ENCODE peak calls at places on chromosomes 5 and 9, in seven cellular contexts. L, P, U, H, E, F and I are unnamed samples.

GRCh38 chr5:156934450-156935211 is 28.4 kb downstream of the TIMD4 start:
- DNase-seq in L (peak; percentile 5), P (peak; percentile 7), U (no peak), H (no peak), E (peak; percentile 4), F (no peak), I (no peak)

GRCh38 chr9:90142580-90142979 is 500.0 kb downstream of the DIRAS2 start:
- DNase-seq in L (peak; percentile 79), P (peak; percentile 21), U (peak; percentile 61), H (no peak), E (peak; percentile 25), F (no peak), I (no peak)

GRCh38 chr9:130445268-130445983 is 665 bp downstream of the ASS1 start:
- DNase-seq in L (peak; percentile 79), P (no peak), U (peak; percentile 87), H (peak; percentile 61), E (peak; percentile 70), F (peak; percentile 86), I (peak; percentile 27)

GRCh38 chr9:124913378-124913777 is 27.5 kb downstream of the GOLGA1 start:
- DNase-seq in L (no peak), P (no peak), U (no peak), H (no peak), E (no peak), F (no peak), I (no peak)

GRCh38 chr5:91417219-91417618 is 34.1 kb upstream of the ARRDC3 start:
- DNase-seq in L (no peak), P (no peak), U (no peak), H (no peak), E (no peak), F (no peak), I (no peak)

GRCh38 chr9:91101598-91102168 is 260.0 kb downstream of the AUH start:
- DNase-seq in L (peak; percentile 61), P (no peak), U (peak; percentile 49), H (no peak), E (no peak), F (no peak), I (no peak)

GRCh38 chr9:106622148-106622547 is 240.8 kb upstream of the ZNF462 start:
- DNase-seq in L (no peak), P (no peak), U (no peak), H (no peak), E (no peak), F (no peak), I (no peak)

GRCh38 chr5:1732955-1733354 is 66.7 kb downstream of the MRPL36 start:
- DNase-seq in L (no peak), P (no peak), U (no peak), H (no peak), E (no peak), F (peak; percentile 19), I (no peak)

GRCh38 chr5:110951373-110951791 is 120.1 kb upstream of the TSLP start:
- DNase-seq in L (no peak), P (no peak), U (no peak), H (peak; percentile 78), E (no peak), F (no peak), I (no peak)

GRCh38 chr5:139459451-139459934 is 3.0 kb downstream of the ECSCR start:
- DNase-seq in L (no peak), P (no peak), U (peak; percentile 77), H (no peak), E (no peak), F (peak; percentile 52), I (no peak)

GRCh38 chr5:103452666-103453065 is 109.9 kb downstream of the NUDT12 start:
- DNase-seq in L (no peak), P (no peak), U (no peak), H (no peak), E (no peak), F (no peak), I (no peak)

GRCh38 chr9:75814667-75815066 is 75.8 kb upstream of the PCSK5 start:
- DNase-seq in L (no peak), P (no peak), U (no peak), H (peak; percentile 46), E (no peak), F (no peak), I (no peak)

GRCh38 chr5:132780577-132780976 is 3.5 kb upstream of the SEPTIN8 start:
- DNase-seq in L (no peak), P (no peak), U (no peak), H (no peak), E (no peak), F (no peak), I (no peak)

GRCh38 chr9:28086881-28087280 is 513.6 kb upstream of the C9orf72 start:
- DNase-seq in L (no peak), P (no peak), U (no peak), H (no peak), E (no peak), F (no peak), I (no peak)

GRCh38 chr5:149011084-149011483 is 51.8 kb downstream of the SH3TC2 start:
- DNase-seq in L (no peak), P (no peak), U (no peak), H (peak; percentile 98), E (no peak), F (no peak), I (no peak)

GRCh38 chr5:112594060-112594850 is 143.4 kb upstream of the APC start:
- DNase-seq in L (no peak), P (no peak), U (no peak), H (no peak), E (no peak), F (no peak), I (no peak)

GRCh38 chr5:2014058-2014610 is 131.4 kb upstream of the IRX4 start:
- DNase-seq in L (no peak), P (no peak), U (no peak), H (no peak), E (no peak), F (no peak), I (no peak)

GRCh38 chr5:124057161-124057814 is 545.3 kb downstream of the CSNK1G3 start:
- DNase-seq in L (peak; percentile 64), P (no peak), U (no peak), H (peak; percentile 83), E (no peak), F (peak; percentile 31), I (no peak)

GRCh38 chr5:79759436-79759835 is 69.8 kb downstream of the CMYA5 start:
- DNase-seq in L (no peak), P (no peak), U (no peak), H (no peak), E (no peak), F (peak; percentile 41), I (no peak)

GRCh38 chr9:81083062-81083461 is 606.3 kb downstream of the TLE1 start:
- DNase-seq in L (no peak), P (no peak), U (no peak), H (no peak), E (no peak), F (no peak), I (no peak)
- H3K4me1 ChIP-seq in L (no peaks in the 10 kb centered on the region), P (no peaks in the 10 kb centered on the region), U (no peaks in the 10 kb centered on the region), H (peaks cover 7% of the 10 kb centered on the region), E (no peaks in the 10 kb centered on the region), F (no peaks in the 10 kb centered on the region), I (peaks cover 16% of the 10 kb centered on the region)

GRCh38 chr5:158851488-158851887 is 248.2 kb downstream of the EBF1 start:
- DNase-seq in L (no peak), P (no peak), U (no peak), H (no peak), E (no peak), F (no peak), I (no peak)

GRCh38 chr5:158849219-158849791 is 250.4 kb downstream of the EBF1 start:
- DNase-seq in L (no peak), P (no peak), U (no peak), H (no peak), E (no peak), F (no peak), I (no peak)

GRCh38 chr5:158845941-158846340 is 253.8 kb downstream of the EBF1 start:
- DNase-seq in L (no peak), P (no peak), U (no peak), H (no peak), E (no peak), F (no peak), I (no peak)

GRCh38 chr5:158848634-158849033 is 251.1 kb downstream of the EBF1 start:
- DNase-seq in L (no peak), P (no peak), U (no peak), H (no peak), E (no peak), F (no peak), I (no peak)

DNA sequence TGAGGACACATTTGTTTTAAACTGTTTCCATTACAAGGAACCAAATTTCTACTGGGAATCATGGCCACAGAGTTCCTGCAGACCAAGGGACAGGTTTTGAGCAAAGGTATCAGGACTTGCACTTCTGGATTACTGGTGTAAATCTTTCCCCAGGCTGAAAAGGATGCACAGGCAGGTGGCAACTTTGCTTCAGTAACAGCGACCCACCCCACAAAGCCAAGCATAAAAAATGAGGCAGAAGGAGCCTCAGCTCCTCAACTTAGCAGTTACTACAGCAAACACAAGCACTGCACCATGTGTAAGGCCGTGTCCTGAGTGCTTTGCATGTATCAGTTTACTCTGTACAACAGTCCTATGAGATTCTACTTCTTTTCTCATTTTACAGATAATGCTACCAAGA is 251.9 kb downstream of the EBF1 start:
- DNase-seq in L (no peak), P (no peak), U (no peak), H (no peak), E (no peak), F (no peak), I (no peak)
- H3K4me1 ChIP-seq in L (no peaks in the 10 kb centered on the region), P (no peaks in the 10 kb centered on the region), U (peaks cover 3% of the 10 kb centered on the region), H (no peaks in the 10 kb centered on the region), E (peaks cover 12% of the 10 kb centered on the region), F (peaks cover 10% of the 10 kb centered on the region), I (peaks cover 11% of the 10 kb centered on the region)

DNA sequence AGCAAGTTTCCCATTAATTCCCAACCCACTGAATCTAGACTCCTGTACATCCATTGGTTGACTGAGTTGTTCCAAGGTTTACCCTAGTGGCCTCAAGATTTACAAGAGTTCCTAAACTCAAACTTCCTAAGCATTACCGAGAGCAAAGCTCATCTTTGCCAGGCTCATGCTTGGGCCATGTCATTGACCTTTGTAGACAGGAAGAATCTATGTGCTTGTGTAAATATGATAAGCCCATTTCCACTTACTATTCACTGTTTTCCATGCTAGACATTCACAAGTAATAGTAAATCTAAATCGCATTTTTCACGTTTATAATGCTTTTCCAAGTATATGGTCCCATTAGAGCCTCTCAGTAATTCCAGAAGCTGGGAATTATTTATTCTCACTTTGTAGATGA is 534.5 kb upstream of the CLINT1 start:
- DNase-seq in L (no peak), P (no peak), U (no peak), H (no peak), E (no peak), F (no peak), I (no peak)
- H3K4me1 ChIP-seq in L (no peaks in the 10 kb centered on the region), P (no peaks in the 10 kb centered on the region), U (no peaks in the 10 kb centered on the region), H (no peaks in the 10 kb centered on the region), E (no peaks in the 10 kb centered on the region), F (peaks cover 9% of the 10 kb centered on the region), I (no peaks in the 10 kb centered on the region)

GRCh38 chr9:128026255-128027165 is 40.6 kb downstream of the NAIF1 start:
- DNase-seq in L (peak; percentile 70), P (no peak), U (no peak), H (no peak), E (no peak), F (no peak), I (no peak)

GRCh38 chr9:128027705-128028104 is 39.4 kb downstream of the NAIF1 start:
- DNase-seq in L (no peak), P (no peak), U (no peak), H (no peak), E (no peak), F (no peak), I (no peak)

GRCh38 chr9:128024761-128025308 is 42.3 kb downstream of the NAIF1 start:
- DNase-seq in L (no peak), P (no peak), U (no peak), H (no peak), E (no peak), F (no peak), I (no peak)

GRCh38 chr9:128025756-128026155 is 41.4 kb downstream of the NAIF1 start:
- DNase-seq in L (no peak), P (no peak), U (no peak), H (no peak), E (no peak), F (no peak), I (no peak)

GRCh38 chr9:128027166-128027539 is 40.0 kb downstream of the NAIF1 start:
- DNase-seq in L (peak; percentile 48), P (no peak), U (no peak), H (no peak), E (no peak), F (no peak), I (no peak)
- H3K4me1 ChIP-seq in L (no peaks in the 10 kb centered on the region), P (no peaks in the 10 kb centered on the region), U (no peaks in the 10 kb centered on the region), H (peaks cover 6% of the 10 kb centered on the region), E (no peaks in the 10 kb centered on the region), F (peaks cover 66% of the 10 kb centered on the region), I (no peaks in the 10 kb centered on the region)